ENCODE peak calls at places on chromosome 1, in eight cellular contexts. F is glomerular endothelial cell; L is gastrocnemius medialis; E is MG63; A is stimulated activated CD4-positive, alpha-beta T cell treated with anti-CD3 and anti-CD28 coated beads, Interleukin-4, amount 100 ng/mL, for 48 hours; D is activated T-helper 1 cell treated with Interleukin-2 at 50 U/mL for 16 hours; I is CD8-positive, alpha-beta T cell; X is foreskin fibroblast. C is an unnamed sample.

GRCh38 chr1:190320952-190321351 is 156.7 kb downstream of the BRINP3 start:
- DNase-seq in X (peak; percentile 77), D (no peak), A (no peak), I (no peak), L (no peak), F (no peak), E (peak; percentile 20), C (no peak)

GRCh38 chr1:63732666-63733065 is 41.2 kb upstream of the ROR1 start:
- DNase-seq in L (no peak), I (no peak), E (peak; percentile 36), A (no peak), F (no peak), D (no peak), X (peak; percentile 52), C (peak; percentile 31)

GRCh38 chr1:83075107-83075506 is 923.8 kb downstream of the TTLL7 start:
- DNase-seq in A (no peak), L (no peak), I (no peak), F (no peak), D (no peak), X (no peak), E (no peak), C (no peak)

GRCh38 chr1:90579212-90579802 is 137.8 kb downstream of the BARHL2 start:
- DNase-seq in A (no peak), I (no peak), L (no peak), X (peak; percentile 27), F (peak; percentile 10), E (no peak), D (no peak), C (peak; percentile 34)

GRCh38 chr1:47225430-47226100 is 6.5 kb downstream of the TAL1 start:
- DNase-seq in I (no peak), E (no peak), L (no peak), X (no peak), A (no peak), D (no peak), F (no peak), C (no peak)

GRCh38 chr1:192700834-192701271 is 64.9 kb downstream of the RGS13 start:
- DNase-seq in A (no peak), L (no peak), I (no peak), E (no peak), X (peak; percentile 89), D (no peak), F (peak; percentile 12), C (peak; percentile 83)

GRCh38 chr1:86846166-86846647 is 67.7 kb downstream of the SELENOF start:
- DNase-seq in F (no peak), D (no peak), I (no peak), E (peak; percentile 34), L (no peak), A (no peak), X (peak; percentile 92), C (peak; percentile 94)

GRCh38 chr1:23528245-23528978 is 2.6 kb downstream of the E2F2 start:
- DNase-seq in I (peak; percentile 80), D (peak; percentile 81), X (peak; percentile 96), A (peak; percentile 70), E (peak; percentile 93), L (peak; percentile 90), F (no peak), C (peak; percentile 71)

GRCh38 chr1:171623651-171624331 is 1.7 kb downstream of the MYOCOS start:
- DNase-seq in A (no peak), I (no peak), E (no peak), F (no peak), L (no peak), X (no peak), D (no peak), C (no peak)

GRCh38 chr1:6052543-6053205 is 7.0 kb downstream of the KCNAB2 start:
- DNase-seq in X (peak; percentile 84), L (no peak), E (peak; percentile 42), F (peak; percentile 31), A (peak; percentile 34), I (peak; percentile 42), D (no peak), C (peak; percentile 45)

GRCh38 chr1:41475346-41475745 is 9.1 kb downstream of the EDN2 start:
- DNase-seq in D (no peak), L (no peak), X (no peak), I (no peak), A (no peak), E (no peak), F (no peak), C (no peak)

GRCh38 chr1:223353939-223354338 is 10.0 kb downstream of the SUSD4 start:
- DNase-seq in D (no peak), X (no peak), I (no peak), L (no peak), F (no peak), E (no peak), A (no peak), C (no peak)

GRCh38 chr1:20187103-20187812 is 940 bp upstream of the PLA2G2C start:
- DNase-seq in X (no peak), F (no peak), A (peak; percentile 20), I (peak; percentile 27), D (no peak), E (peak; percentile 57), L (no peak), C (no peak)

C was measured in HCEC 1CT.